ENCODE peak calls at places on chromosomes 4 and X, in ten cellular contexts. D, Y, V, X, J, U, W, Z, K and G are unnamed samples.

GRCh38 chrX:148930330-148930729 is 429.9 kb downstream of the AFF2 start:
- DNase-seq in D (no peak), Y (no peak), V (no peak), X (no peak), J (no peak), U (no peak), W (no peak), Z (no peak), K (no peak), G (no peak)

GRCh38 chr4:47668810-47669408 is 169.0 kb downstream of the CORIN start:
- DNase-seq in D (peak; percentile 26), Y (no peak), V (peak; percentile 82), X (peak; percentile 5), J (no peak), U (no peak), W (peak; percentile 66), Z (no peak), K (no peak), G (peak; percentile 31)

GRCh38 chrX:50813843-50814661 is at the start of gene SHROOM4:
- DNase-seq in D (peak; percentile 56), Y (peak; percentile 62), V (peak; percentile 64), X (peak; percentile 41), J (peak; percentile 48), U (peak; percentile 30), W (peak; percentile 76), Z (peak; percentile 40), K (no peak), G (no peak)

GRCh38 chr4:925771-926500 is 6.2 kb downstream of the GAK start:
- DNase-seq in D (no peak), Y (no peak), V (peak; percentile 23), X (no peak), J (no peak), U (no peak), W (no peak), Z (no peak), K (no peak), G (no peak)

GRCh38 chr4:13541176-13541604 is 3.1 kb downstream of the NKX3-2 start:
- DNase-seq in D (no peak), Y (no peak), V (no peak), X (no peak), J (no peak), U (no peak), W (no peak), Z (no peak), K (no peak), G (no peak)

GRCh38 chr4:3073158-3074077 is 920 bp downstream of the HTT-AS start:
- DNase-seq in D (peak; percentile 23), Y (no peak), V (no peak), X (no peak), J (no peak), U (no peak), W (no peak), Z (peak; percentile 23), K (no peak), G (no peak)

GRCh38 chr4:10115657-10116624 is 658 bp downstream of the WDR1 start:
- DNase-seq in D (peak; percentile 86), Y (peak; percentile 90), V (peak; percentile 55), X (no peak), J (peak; percentile 71), U (no peak), W (peak; percentile 57), Z (no peak), K (no peak), G (peak; percentile 30)

GRCh38 chrX:13283512-13283911 is 36.3 kb downstream of the ATXN3L start:
- DNase-seq in D (no peak), Y (no peak), V (no peak), X (no peak), J (no peak), U (no peak), W (peak; percentile 4), Z (no peak), K (no peak), G (no peak)

GRCh38 chr4:185792384-185793146 is 19.4 kb downstream of the SORBS2 start:
- DNase-seq in D (no peak), Y (no peak), V (peak; percentile 99), X (no peak), J (no peak), U (no peak), W (peak; percentile 81), Z (no peak), K (peak; percentile 74), G (no peak)

GRCh38 chrX:43627147-43627546 is 29.0 kb upstream of the MAOA start:
- DNase-seq in D (no peak), Y (no peak), V (no peak), X (no peak), J (no peak), U (no peak), W (no peak), Z (no peak), K (no peak), G (no peak)

GRCh38 chrX:117808413-117808812 is 308.2 kb downstream of the KLHL13 start:
- DNase-seq in D (no peak), Y (no peak), V (no peak), X (no peak), J (no peak), U (no peak), W (no peak), Z (no peak), K (no peak), G (no peak)

GRCh38 chr4:18067031-18067430 is 45.5 kb upstream of the LCORL start:
- DNase-seq in D (no peak), Y (no peak), V (no peak), X (no peak), J (no peak), U (no peak), W (no peak), Z (no peak), K (no peak), G (no peak)

GRCh38 chr4:18057821-18058533 is 36.4 kb upstream of the LCORL start:
- DNase-seq in D (no peak), Y (no peak), V (no peak), X (no peak), J (no peak), U (no peak), W (no peak), Z (no peak), K (no peak), G (no peak)

DNA sequence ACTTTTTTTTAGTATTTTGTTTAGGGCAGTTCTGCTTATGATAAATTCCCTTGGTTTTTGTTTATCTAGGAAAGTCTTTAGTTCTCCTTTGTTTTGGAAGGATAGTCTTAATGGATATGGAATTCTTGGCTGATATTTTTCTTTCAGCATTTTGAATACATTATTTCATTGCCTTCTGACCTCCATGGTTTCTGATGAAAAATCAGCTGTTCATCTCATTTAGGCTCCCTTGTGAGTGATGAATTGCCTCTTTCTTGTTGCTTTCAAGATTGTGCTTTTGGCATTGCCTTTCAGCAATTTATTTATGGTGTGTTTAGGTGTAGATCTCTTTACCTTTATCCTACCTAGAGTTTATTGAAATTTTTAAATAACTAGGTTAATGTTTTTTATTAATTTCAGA is 41.5 kb upstream of the LCORL start:
- DNase-seq in D (no peak), Y (no peak), V (no peak), X (no peak), J (no peak), U (no peak), W (no peak), Z (no peak), K (no peak), G (no peak)
- H3K4me3 ChIP-seq in D (no peak overlapping the region), Y (no peak overlapping the region), V (no peak overlapping the region), X (no peak overlapping the region), J (no peak overlapping the region), U (no peak overlapping the region), W (no peak overlapping the region), Z (no peak overlapping the region), K (no peak overlapping the region), G (no peak overlapping the region)

DNA sequence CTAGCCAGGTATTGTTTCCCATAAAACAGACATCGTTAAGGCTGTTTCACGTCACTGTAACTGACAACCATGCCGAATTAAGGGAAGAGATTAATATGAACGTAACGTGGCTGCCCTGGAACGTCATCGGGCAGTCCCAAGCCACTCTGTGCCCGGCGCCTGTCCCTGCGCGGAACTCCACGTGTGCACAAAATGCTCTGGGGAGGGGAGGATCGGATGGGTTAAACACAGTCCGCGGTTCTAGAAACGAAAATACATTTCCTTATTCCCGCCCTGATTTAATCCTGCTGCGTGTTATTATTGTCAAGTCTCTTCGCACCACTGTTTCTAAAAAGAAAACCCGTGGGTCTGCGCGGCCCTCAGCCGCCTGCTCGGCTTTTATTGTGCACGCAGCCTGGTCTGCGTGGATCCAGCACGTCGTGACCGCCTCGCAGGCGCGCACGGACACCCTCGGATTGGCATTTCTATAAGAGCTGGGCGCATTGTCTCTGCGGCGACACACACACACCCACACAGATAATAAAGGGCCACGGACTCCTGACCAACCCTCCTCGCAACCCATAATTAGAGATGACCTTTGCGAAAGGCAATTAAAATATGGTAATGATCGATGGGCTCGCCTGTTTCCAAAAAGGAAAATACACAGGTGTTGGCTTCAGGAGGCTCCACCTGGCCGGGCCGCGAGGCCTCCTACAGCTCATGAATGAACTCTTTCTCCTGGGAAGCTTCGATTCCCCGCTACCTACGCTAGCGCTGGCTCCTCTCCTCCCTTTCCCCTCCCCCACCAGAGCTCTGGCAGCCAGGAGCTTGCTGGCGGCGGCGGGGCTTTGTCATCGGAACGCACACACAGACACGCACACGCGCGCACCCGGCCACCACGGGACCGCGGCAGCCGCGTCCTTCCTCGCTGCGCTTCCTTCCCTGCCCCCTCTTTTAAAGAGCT is 69.8 kb upstream of the BCOR start:
- DNase-seq in D (peak; percentile 53), Y (peak; percentile 51), V (no peak), X (no peak), J (peak; percentile 72), U (no peak), W (peak; percentile 58), Z (no peak), K (no peak), G (no peak)
- H3K4me3 ChIP-seq in D (peak overlapping the region; percentile 23), Y (no peak overlapping the region), V (peak overlapping the region; percentile 50), X (peak overlapping the region; percentile 30), J (peak overlapping the region; percentile 65), U (peak overlapping the region; percentile 43), W (peak overlapping the region; percentile 61), Z (peak overlapping the region; percentile 63), K (peak overlapping the region; percentile 3), G (no peak overlapping the region)

DNA sequence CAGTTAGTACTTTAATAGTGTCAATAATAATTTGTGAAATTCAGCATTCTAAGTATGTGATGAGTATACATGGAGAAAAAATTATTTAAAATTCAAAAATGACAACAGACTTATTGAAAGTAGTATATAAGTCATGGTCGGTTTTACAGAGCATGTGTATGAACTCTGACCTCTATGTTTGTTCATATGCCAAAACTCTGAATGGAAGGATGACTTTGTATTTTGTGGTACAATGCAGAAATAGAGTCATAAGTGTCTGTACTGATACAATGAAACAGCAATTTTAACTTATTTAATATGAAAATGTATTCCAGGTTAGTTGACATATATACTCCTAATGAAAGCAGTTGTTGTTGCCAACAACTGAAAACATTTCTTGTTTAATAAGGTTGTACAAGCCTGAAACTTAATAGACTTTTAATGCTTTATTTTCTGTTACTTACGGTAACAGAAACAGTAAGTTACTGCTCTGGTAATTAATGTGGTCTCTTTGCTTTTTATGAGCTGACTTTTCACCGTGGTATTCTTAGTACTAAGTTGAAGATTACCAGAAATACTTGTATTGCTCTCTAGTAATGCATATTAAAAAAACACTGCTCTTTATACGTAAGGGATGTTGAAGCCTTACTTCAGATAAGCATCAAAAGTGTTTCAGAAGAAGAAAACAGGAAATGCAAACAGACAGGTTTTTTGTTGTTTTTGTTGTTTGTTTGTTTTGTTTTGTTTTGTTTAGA is 1.9 kb downstream of the UBE2K start:
- DNase-seq in D (no peak), Y (no peak), V (peak; percentile 57), X (no peak), J (no peak), U (no peak), W (peak; percentile 58), Z (no peak), K (peak; percentile 44), G (no peak)
- H3K4me3 ChIP-seq in D (peak overlapping the region; percentile 72), Y (no peak overlapping the region), V (peak overlapping the region; percentile 98), X (no peak overlapping the region), J (peak overlapping the region; percentile 85), U (peak overlapping the region; percentile 89), W (peak overlapping the region; percentile 91), Z (peak overlapping the region; percentile 93), K (peak overlapping the region; percentile 99), G (peak overlapping the region; percentile 84)

GRCh38 chrX:17703201-17703600 is 34.1 kb upstream of the SCML1 start:
- DNase-seq in D (no peak), Y (no peak), V (peak; percentile 4), X (no peak), J (no peak), U (no peak), W (no peak), Z (no peak), K (no peak), G (no peak)
- H3K4me3 ChIP-seq in D (no peak overlapping the region), Y (no peak overlapping the region), V (no peak overlapping the region), X (no peak overlapping the region), J (no peak overlapping the region), U (no peak overlapping the region), W (no peak overlapping the region), Z (no peak overlapping the region), K (no peak overlapping the region), G (no peak overlapping the region)